ENCODE peak calls at places on chromosome 21, in nine cellular contexts. T is G401; Q is stimulated activated CD8-positive, alpha-beta memory T cell treated with anti-CD3 and anti-CD28 coated beads, Interleukin-7, amount 100 ng/mL, for 4 hours; N is fibroblast of lung; X is ecto neural progenitor cell; R is caudate nucleus; K is neuronal stem cell; L is left ventricle myocardium superior; F is progenitor cell of endocrine pancreas. G is an unnamed sample.

GRCh38 chr21:45164124-45164511 is 89.7 kb downstream of the ADARB1 start:
- DNase-seq in T (no peak), Q (no peak), N (no peak), X (no peak), R (no peak), K (no peak), L (no peak), F (no peak), G (peak)

GRCh38 chr21:46160563-46161179 is 5.3 kb upstream of the FTCD start:
- DNase-seq in T (no peak), Q (no peak), N (no peak), X (peak), R (no peak), K (no peak), L (no peak), F (no peak), G (no peak)

GRCh38 chr21:24868117-24868516 is 739.2 kb downstream of the MRPL39 start:
- DNase-seq in T (no peak), Q (no peak), N (no peak), X (no peak), R (no peak), K (no peak), L (no peak), F (no peak), G (no peak)

GRCh38 chr21:35046880-35047229 is 2.2 kb downstream of the RUNX1 start:
- DNase-seq in T (no peak), Q (no peak), N (no peak), X (no peak), R (no peak), K (no peak), L (no peak), F (no peak), G (peak)

GRCh38 chr21:42258150-42258884 is 39.4 kb downstream of the ABCG1 start:
- DNase-seq in T (peak), Q (peak), N (peak), X (peak), R (peak), K (peak), L (peak), F (peak), G (peak)

GRCh38 chr21:43270800-43271261 is 102.0 kb downstream of the CRYAA start:
- DNase-seq in T (no peak), Q (no peak), N (no peak), X (no peak), R (no peak), K (no peak), L (peak), F (no peak), G (no peak)

GRCh38 chr21:14886001-14886400 is 178.8 kb downstream of the NRIP1 start:
- DNase-seq in T (peak), Q (no peak), N (no peak), X (no peak), R (no peak), K (no peak), L (no peak), F (no peak), G (no peak)

GRCh38 chr21:14690886-14691285 is 144.8 kb upstream of the SAMSN1 start:
- DNase-seq in T (no peak), Q (no peak), N (no peak), X (no peak), R (no peak), K (no peak), L (no peak), F (no peak), G (no peak)

GRCh38 chr21:34865922-34866271 is 183.2 kb downstream of the RUNX1 start:
- DNase-seq in T (no peak), Q (no peak), N (no peak), X (no peak), R (no peak), K (no peak), L (no peak), F (no peak), G (no peak)

GRCh38 chr21:38343691-38344090 is 86.9 kb downstream of the KCNJ15 start:
- DNase-seq in T (no peak), Q (no peak), N (peak), X (no peak), R (no peak), K (no peak), L (no peak), F (no peak), G (no peak)

GRCh38 chr21:44547656-44548331 is 3.5 kb downstream of the KRTAP10-2 start:
- DNase-seq in T (no peak), Q (no peak), N (no peak), X (no peak), R (no peak), K (no peak), L (no peak), F (peak), G (no peak)